ENCODE peak calls at places on chromosomes 2 and 18, in eight cellular contexts. G is fibroblast of pulmonary artery; P is hippocampal formation; O is activated T-cell treated with anti-CD3 and anti-CD28 coated beads, Interleukin-2, amount 50 U/mL, for 72 hours; D is stimulated activated CD4-positive, alpha-beta T cell treated with anti-CD3 and anti-CD28 coated beads, Interleukin-2, amount 100 ng/mL, for 4 hours; J is stimulated activated CD8-positive, alpha-beta memory T cell treated with anti-CD3 and anti-CD28 coated beads, Interleukin-15, amount 100 ng/mL, for 4 hours; F is endothelial cell; Y is NCI-H69. R is an unnamed sample.

GRCh38 chr2:25088817-25089485 is 47.1 kb downstream of the EFR3B start:
- DNase-seq in O (no peak), F (no peak), Y (no peak), G (no peak), D (no peak), P (no peak), J (no peak), R (no peak)

GRCh38 chr18:26307161-26307773 is 81.0 kb downstream of the TAF4B start:
- DNase-seq in O (peak), J (no peak), D (no peak), G (peak), Y (peak), F (peak), P (no peak), R (no peak)

GRCh38 chr18:46335551-46336059 is 231.4 kb downstream of the HAUS1 start:
- DNase-seq in Y (peak), P (no peak), O (no peak), F (no peak), J (no peak), G (no peak), D (no peak), R (no peak)

GRCh38 chr2:10968176-10968575 is 56.4 kb downstream of the KCNF1 start:
- DNase-seq in J (no peak), D (no peak), O (no peak), Y (no peak), F (no peak), P (no peak), G (no peak), R (no peak)

GRCh38 chr2:145012214-145012670 is 492.3 kb upstream of the ZEB2 start:
- DNase-seq in P (no peak), J (no peak), G (peak), O (no peak), Y (peak), D (no peak), F (no peak), R (no peak)

GRCh38 chr2:242034138-242034537 is 164.6 kb downstream of the RTP5 start:
- DNase-seq in Y (no peak), D (no peak), J (no peak), P (no peak), G (no peak), F (no peak), O (no peak), R (no peak)

GRCh38 chr18:54506516-54507261 is 84.4 kb upstream of the DYNAP start:
- DNase-seq in G (no peak), P (no peak), O (no peak), J (no peak), Y (no peak), D (no peak), F (no peak), R (no peak)

GRCh38 chr2:149857344-149857743 is 269.8 kb upstream of the MMADHC start:
- DNase-seq in F (no peak), O (no peak), Y (no peak), J (no peak), G (peak), D (no peak), P (no peak), R (no peak)

GRCh38 chr18:9653390-9653789 is 39.0 kb upstream of the PPP4R1 start:
- DNase-seq in D (no peak), Y (peak), J (no peak), F (no peak), P (peak), O (no peak), G (no peak), R (no peak)

GRCh38 chr2:45888167-45888566 is 236.7 kb downstream of the PRKCE start:
- DNase-seq in G (peak), P (no peak), O (no peak), F (no peak), D (no peak), Y (no peak), J (no peak), R (no peak)

R was measured in naive thymus-derived CD4-positive, alpha-beta T cell.